ENCODE peak calls at places on chromosomes 13 and 19, in four cellular contexts. M, X, I and E are unnamed samples.

GRCh38 chr19:9673912-9674668 is 810 bp downstream of the ZNF562 start:
- DNase-seq in M (no peak), X (no peak), I (no peak), E (no peak)

GRCh38 chr19:18419195-18419698 is at the start of gene SSBP4:
- DNase-seq in X (no peak), I (peak; percentile 93), M (no peak), E (peak; percentile 85)

GRCh38 chr19:9883764-9884163 is 48.6 kb downstream of the PIN1 start:
- DNase-seq in M (no peak), X (no peak), I (no peak), E (no peak)

GRCh38 chr19:49818691-49819331 is 722 bp downstream of the MED25 start:
- DNase-seq in I (no peak), X (no peak), M (no peak), E (no peak)

GRCh38 chr19:5143471-5144411 is 174.8 kb downstream of the KDM4B start:
- DNase-seq in M (no peak), I (peak; percentile 67), X (no peak), E (no peak)

GRCh38 chr13:37201081-37201480 is 95.6 kb upstream of the CSNK1A1L start:
- DNase-seq in X (no peak), I (no peak), M (no peak), E (no peak)

GRCh38 chr13:102400619-102401125 is 1.2 kb downstream of the FGF14 start:
- DNase-seq in X (no peak), I (peak; percentile 68), M (no peak), E (peak; percentile 36)

GRCh38 chr13:41345921-41346589 is 35.0 kb downstream of the NAA16 start:
- DNase-seq in X (no peak), I (no peak), M (no peak), E (no peak)

GRCh38 chr19:10270180-10270615 is 722 bp upstream of the ICAM1 start:
- DNase-seq in I (peak; percentile 98), X (no peak), M (peak; percentile 60), E (peak; percentile 72)

GRCh38 chr19:46661735-46662592 is 982 bp upstream of the DACT3 start:
- DNase-seq in M (peak; percentile 60), I (peak; percentile 90), X (peak; percentile 77), E (peak; percentile 90)

GRCh38 chr13:22455036-22455435 is 725.7 kb upstream of the SGCG start:
- DNase-seq in I (no peak), X (no peak), M (no peak), E (no peak)

GRCh38 chr19:34596989-34597388 is 80.0 kb downstream of the SCGB2B2 start:
- DNase-seq in X (no peak), M (no peak), I (no peak), E (no peak)

GRCh38 chr19:11560404-11560988 is 1.5 kb upstream of the ELOF1 start:
- DNase-seq in M (no peak), X (peak; percentile 56), I (no peak), E (no peak)

GRCh38 chr13:69524459-69525155 is 583.0 kb upstream of the ATXN8OS start:
- DNase-seq in I (no peak), M (no peak), X (no peak), E (no peak)

GRCh38 chr19:10548746-10549276 is 5.1 kb downstream of the ATG4D start:
- DNase-seq in X (no peak), M (no peak), I (no peak), E (no peak)

GRCh38 chr19:13681509-13681908 is 82.8 kb upstream of the MRI1 start:
- DNase-seq in M (no peak), X (no peak), I (no peak), E (no peak)

DNA sequence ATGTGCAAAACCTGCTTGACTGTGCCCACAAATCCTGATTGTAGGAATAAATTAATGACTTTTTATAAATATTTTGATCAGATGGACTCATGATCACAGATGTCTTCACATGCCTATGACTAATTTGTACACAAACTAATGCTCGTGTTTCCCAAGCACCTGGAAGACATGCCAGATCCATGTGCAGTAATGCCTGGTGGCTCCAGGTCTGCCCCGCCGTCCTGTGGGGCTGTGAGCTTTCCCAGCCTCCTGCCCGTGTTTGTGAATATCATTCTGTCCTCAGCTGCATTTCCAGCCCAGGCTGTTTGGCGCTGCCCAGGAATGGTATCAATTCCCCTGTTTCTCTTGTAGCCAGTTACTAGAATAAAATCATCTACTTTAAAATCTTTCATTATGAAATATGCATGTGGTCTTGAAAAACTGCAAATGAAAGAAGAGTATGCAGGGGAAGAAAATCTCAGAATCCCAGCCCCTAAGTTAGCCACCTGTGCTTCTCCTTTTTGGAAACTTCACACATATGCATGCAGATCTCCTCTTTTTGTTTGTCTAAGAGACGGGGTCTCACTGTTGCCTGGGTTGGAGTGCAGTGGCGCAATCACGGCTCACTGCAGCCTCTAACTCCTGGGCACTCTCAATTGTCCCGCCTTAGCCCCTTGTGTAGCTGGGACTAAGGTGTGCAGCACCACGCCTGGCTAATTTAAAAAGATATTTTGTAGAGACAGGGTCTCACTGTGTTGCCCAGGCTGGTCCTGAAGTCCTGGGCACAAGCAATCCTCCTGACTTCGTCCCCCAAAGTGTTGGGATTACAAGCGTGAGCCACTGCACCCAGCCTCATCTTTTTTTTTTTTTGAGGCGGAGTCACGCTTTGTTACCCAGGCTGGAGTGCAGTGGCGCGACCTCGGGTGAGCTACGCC is 6.2 kb downstream of the RPL28 start:
- DNase-seq in M (no peak), I (no peak), X (peak; percentile 42), E (no peak)
- H3K27ac ChIP-seq in M (no peak overlapping the region), I (no peak overlapping the region), X (peak overlapping the region; percentile 39), E (no peak overlapping the region)

GRCh38 chr13:108283110-108283509 is 13.6 kb downstream of the TNFSF13B start:
- DNase-seq in I (no peak), X (no peak), M (no peak), E (no peak)
- H3K4me3 ChIP-seq in I (no peak overlapping the region), X (no peak overlapping the region), M (no peak overlapping the region), E (no peak overlapping the region)

GRCh38 chr19:55220525-55220924 is 8.0 kb downstream of the TMEM86B start:
- DNase-seq in X (no peak), I (no peak), M (no peak), E (no peak)

GRCh38 chr19:55226273-55226672 is 2.3 kb downstream of the TMEM86B start:
- DNase-seq in M (no peak), I (no peak), X (no peak), E (no peak)

GRCh38 chr19:55225415-55225958 is 3.1 kb downstream of the TMEM86B start:
- DNase-seq in M (no peak), I (no peak), X (no peak), E (no peak)

GRCh38 chr19:55224038-55224665 is 4.4 kb downstream of the TMEM86B start:
- DNase-seq in X (no peak), I (no peak), M (no peak), E (no peak)

DNA sequence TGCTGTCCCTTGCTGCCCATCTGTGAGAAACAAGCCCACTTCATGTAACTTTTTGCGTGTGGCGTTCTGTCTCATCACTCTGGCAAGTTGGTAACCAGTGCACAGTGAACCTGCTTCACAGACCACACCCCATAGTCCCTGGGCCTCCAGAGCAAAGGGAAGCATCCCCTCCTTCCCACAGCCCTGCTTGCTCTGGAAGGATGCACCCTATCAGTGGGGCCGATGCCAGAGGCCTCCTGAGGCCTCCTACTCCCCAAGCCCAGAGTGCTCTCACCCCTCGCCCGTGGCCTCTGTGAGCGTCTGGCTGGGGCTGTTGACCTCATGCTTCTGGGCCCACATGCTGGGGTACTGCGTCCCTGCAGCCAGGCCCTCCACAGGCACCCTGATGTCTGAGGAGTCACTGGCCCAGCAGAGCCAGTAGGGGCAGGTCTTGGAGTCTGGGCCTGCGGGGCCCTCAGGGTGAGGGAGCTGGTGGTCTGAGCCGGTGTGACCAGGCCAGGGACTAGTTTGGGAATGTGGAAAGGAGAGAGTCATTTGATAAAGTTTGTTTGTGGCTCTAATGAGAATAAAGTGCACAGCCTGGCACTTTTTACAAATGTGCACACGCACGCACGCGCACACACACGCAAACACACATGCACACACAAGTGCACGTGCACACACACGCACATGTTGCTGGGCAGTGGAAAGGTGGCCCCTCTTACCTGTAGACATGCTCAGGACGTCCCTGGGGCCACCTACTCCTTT is 5.1 kb downstream of the TMEM86B start:
- DNase-seq in I (no peak), M (no peak), X (no peak), E (no peak)
- H3K27ac ChIP-seq in I (no peak overlapping the region), M (no peak overlapping the region), X (no peak overlapping the region), E (no peak overlapping the region)

GRCh38 chr19:35717665-35718344 is at the start of gene KMT2B:
- DNase-seq in X (no peak), M (no peak), I (peak; percentile 98), E (no peak)
- H3K4me3 ChIP-seq in X (peak within 1 kb of the TSS; percentile 90), M (peak within 1 kb of the TSS; percentile 79), I (peak within 1 kb of the TSS; percentile 95), E (peak within 1 kb of the TSS; percentile 64)

GRCh38 chr13:51763486-51763885 is 40.5 kb downstream of the DHRS12 start:
- DNase-seq in I (no peak), M (no peak), X (no peak), E (no peak)

GRCh38 chr13:51761638-51762350 is 42.2 kb downstream of the DHRS12 start:
- DNase-seq in I (no peak), M (no peak), X (no peak), E (no peak)

GRCh38 chr13:51758691-51759090 is 45.3 kb downstream of the DHRS12 start:
- DNase-seq in M (no peak), X (no peak), I (no peak), E (no peak)

GRCh38 chr13:51759240-51759639 is 44.7 kb downstream of the DHRS12 start:
- DNase-seq in I (no peak), X (peak; percentile 29), M (no peak), E (no peak)

GRCh38 chr13:51760592-51760991 is 43.4 kb downstream of the DHRS12 start:
- DNase-seq in I (no peak), M (no peak), X (no peak), E (no peak)
- H3K27ac ChIP-seq in I (no peak overlapping the region), M (peak overlapping the region; percentile 58), X (no peak overlapping the region), E (peak overlapping the region; percentile 10)